ENCODE peak calls at places on chromosomes 6 and 20, in ten cellular contexts. X is upper lobe of right lung, D is psoas muscle, O is right cardiac atrium, E is heart left ventricle, T is left ventricle myocardium inferior, Q is body of pancreas, U is ascending aorta, F is hepatocyte, H is fibroblast of lung. G is an unnamed sample.

GRCh38 chr6:170075659-170076223 is 215.1 kb downstream of the DLL1 start:
- DNase-seq in X (no peak), D (no peak), O (peak; percentile 20), E (no peak), T (no peak), Q (peak; percentile 6), U (peak; percentile 53), F (no peak), H (no peak), G (no peak)

GRCh38 chr20:63789836-63790571 is 41.1 kb downstream of the ZBTB46 start:
- DNase-seq in X (no peak), D (no peak), O (no peak), E (no peak), T (no peak), Q (no peak), U (no peak), F (no peak), H (no peak), G (no peak)

GRCh38 chr6:71056656-71057055 is 99.8 kb upstream of the B3GAT2 start:
- DNase-seq in X (no peak), D (no peak), O (no peak), E (no peak), T (no peak), Q (no peak), U (no peak), F (no peak), H (no peak), G (no peak)

GRCh38 chr20:5969348-5969935 is 19.0 kb downstream of the MCM8 start:
- DNase-seq in X (no peak), D (no peak), O (no peak), E (no peak), T (no peak), Q (no peak), U (no peak), F (no peak), H (no peak), G (peak; percentile 97)

GRCh38 chr6:14265049-14266021 is 147.8 kb downstream of the CD83 start:
- DNase-seq in X (no peak), D (no peak), O (no peak), E (no peak), T (no peak), Q (no peak), U (no peak), F (no peak), H (no peak), G (no peak)

GRCh38 chr6:39915866-39916265 is 18.4 kb downstream of the MOCS1 start:
- DNase-seq in X (no peak), D (no peak), O (no peak), E (no peak), T (no peak), Q (no peak), U (peak; percentile 56), F (no peak), H (no peak), G (no peak)

GRCh38 chr20:37948956-37949355 is 46.0 kb downstream of the VSTM2L start:
- DNase-seq in X (no peak), D (no peak), O (no peak), E (no peak), T (no peak), Q (no peak), U (no peak), F (no peak), H (no peak), G (no peak)

GRCh38 chr6:126976263-126976797 is 142.1 kb upstream of the RSPO3 start:
- DNase-seq in X (no peak), D (no peak), O (no peak), E (no peak), T (no peak), Q (no peak), U (no peak), F (no peak), H (no peak), G (no peak)

GRCh38 chr6:90860822-90861601 is 274.1 kb upstream of the MAP3K7 start:
- DNase-seq in X (no peak), D (no peak), O (no peak), E (no peak), T (no peak), Q (no peak), U (no peak), F (no peak), H (peak; percentile 3), G (peak; percentile 38)

GRCh38 chr20:39076958-39077357 is 114.8 kb downstream of the DHX35 start:
- DNase-seq in X (no peak), D (no peak), O (no peak), E (no peak), T (no peak), Q (no peak), U (no peak), F (no peak), H (no peak), G (no peak)

GRCh38 chr20:32828029-32828666 is 8.4 kb downstream of the MAPRE1 start:
- DNase-seq in X (no peak), D (no peak), O (no peak), E (no peak), T (no peak), Q (no peak), U (no peak), F (no peak), H (peak; percentile 20), G (no peak)

GRCh38 chr6:105259912-105260889 is 80.4 kb upstream of the POPDC3 start:
- DNase-seq in X (no peak), D (no peak), O (no peak), E (peak; percentile 24), T (no peak), Q (no peak), U (no peak), F (peak; percentile 24), H (no peak), G (no peak)

GRCh38 chr20:62023935-62024334 is 41.7 kb downstream of the TAF4 start:
- DNase-seq in X (no peak), D (no peak), O (no peak), E (no peak), T (no peak), Q (no peak), U (no peak), F (no peak), H (no peak), G (no peak)

GRCh38 chr6:24950210-24950941 is 14.6 kb upstream of the RIPOR2 start:
- DNase-seq in X (no peak), D (no peak), O (no peak), E (no peak), T (no peak), Q (no peak), U (no peak), F (no peak), H (peak; percentile 14), G (no peak)

GRCh38 chr6:24949020-24949569 is 13.3 kb upstream of the RIPOR2 start:
- DNase-seq in X (no peak), D (no peak), O (no peak), E (no peak), T (no peak), Q (no peak), U (no peak), F (no peak), H (no peak), G (no peak)

GRCh38 chr6:24947636-24948035 is 11.9 kb upstream of the RIPOR2 start:
- DNase-seq in X (no peak), D (no peak), O (no peak), E (no peak), T (no peak), Q (no peak), U (no peak), F (no peak), H (no peak), G (no peak)

GRCh38 chr6:24951831-24952299 is 16.1 kb upstream of the RIPOR2 start:
- DNase-seq in X (no peak), D (no peak), O (no peak), E (no peak), T (no peak), Q (no peak), U (no peak), F (no peak), H (no peak), G (no peak)
- H3K4me3 ChIP-seq in X (no peak overlapping the region), D (no peak overlapping the region), O (no peak overlapping the region), E (no peak overlapping the region), T (no peak overlapping the region), Q (no peak overlapping the region), U (no peak overlapping the region), F (no peak overlapping the region), H (no peak overlapping the region), G (no peak overlapping the region)

DNA sequence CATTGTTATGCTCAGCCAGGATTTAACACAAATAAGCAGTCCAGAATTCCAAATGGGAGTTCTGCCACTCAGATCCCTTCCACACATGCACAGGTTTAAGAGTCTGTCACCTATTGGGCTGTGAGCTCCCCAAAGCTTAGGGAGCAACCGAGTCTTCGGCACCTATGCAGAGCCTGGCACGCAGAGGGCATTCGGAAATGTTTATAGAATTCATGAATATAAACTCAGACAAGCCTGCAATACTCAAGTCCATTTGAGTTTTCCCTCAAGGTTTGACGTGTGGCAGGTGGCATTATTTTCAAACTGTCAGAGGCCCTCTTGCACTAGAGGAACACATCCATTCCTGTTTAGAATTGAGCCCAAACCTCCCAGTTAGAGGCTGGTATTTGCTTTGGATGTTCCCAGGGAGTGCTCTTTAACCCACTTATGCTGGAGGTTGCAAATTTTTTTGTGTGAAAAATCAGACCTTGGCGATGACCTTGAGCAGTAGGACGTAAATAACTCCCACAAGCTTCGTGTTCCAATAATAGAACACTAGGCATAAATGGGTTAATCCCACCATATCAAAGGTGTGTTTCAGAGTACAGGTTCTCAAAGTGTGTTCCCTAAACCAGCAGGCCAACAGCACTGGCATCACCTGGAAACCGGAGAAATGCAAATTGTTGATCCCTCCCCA is 28.1 kb downstream of the MAP1LC3A start:
- DNase-seq in X (no peak), D (no peak), O (no peak), E (no peak), T (no peak), Q (no peak), U (no peak), F (no peak), H (no peak), G (no peak)
- H3K9me3 ChIP-seq in X (no peaks in the 10 kb centered on the region), D (no peaks in the 10 kb centered on the region), O (no peaks in the 10 kb centered on the region), E (no peaks in the 10 kb centered on the region), T (no peaks in the 10 kb centered on the region), Q (no peaks in the 10 kb centered on the region), U (no peaks in the 10 kb centered on the region), F (no peaks in the 10 kb centered on the region), H (no peaks in the 10 kb centered on the region), G (no peaks in the 10 kb centered on the region)

GRCh38 chr6:20846602-20847028 is 312.4 kb downstream of the CDKAL1 start:
- DNase-seq in X (no peak), D (no peak), O (no peak), E (no peak), T (no peak), Q (no peak), U (no peak), F (no peak), H (peak; percentile 24), G (no peak)
- H3K4me3 ChIP-seq in X (no peak overlapping the region), D (no peak overlapping the region), O (no peak overlapping the region), E (no peak overlapping the region), T (no peak overlapping the region), Q (no peak overlapping the region), U (no peak overlapping the region), F (no peak overlapping the region), H (no peak overlapping the region), G (no peak overlapping the region)

DNA sequence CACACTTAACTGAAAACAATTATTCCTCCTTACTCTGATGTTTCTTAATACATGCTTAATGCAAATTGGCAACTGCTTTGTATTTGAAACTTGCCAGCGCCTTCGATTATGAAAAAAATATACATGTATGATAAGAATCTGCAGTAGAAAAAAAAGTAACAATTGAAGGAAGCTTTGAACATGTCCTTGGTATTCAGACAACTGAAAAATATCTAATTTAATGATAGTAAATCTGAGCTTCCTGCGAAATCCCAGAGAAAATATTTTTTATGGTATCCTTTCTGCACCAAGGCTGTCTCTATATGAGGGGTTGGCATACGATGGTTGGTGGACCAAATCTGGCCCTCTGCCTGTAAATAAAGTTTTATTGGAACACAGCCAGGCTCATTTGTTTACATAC is 186.2 kb downstream of the HDGFL1 start:
- DNase-seq in X (no peak), D (no peak), O (no peak), E (no peak), T (no peak), Q (no peak), U (no peak), F (no peak), H (no peak), G (no peak)
- H3K9me3 ChIP-seq in X (no peaks in the 10 kb centered on the region), D (no peaks in the 10 kb centered on the region), O (no peaks in the 10 kb centered on the region), E (peaks cover 3% of the 10 kb centered on the region), T (peaks cover 6% of the 10 kb centered on the region), Q (no peaks in the 10 kb centered on the region), U (no peaks in the 10 kb centered on the region), F (no peaks in the 10 kb centered on the region), H (no peaks in the 10 kb centered on the region), G (no peaks in the 10 kb centered on the region)